ENCODE peak calls at places on chromosomes 1 and 21, in seven cellular contexts. M is NCI-H2081 treated with DMSO at 0.1 percent for 48 hours; W is NCI-H2107; A is stimulated activated CD4-positive, alpha-beta T cell treated with anti-CD3 and anti-CD28 coated beads, Interleukin-1b, Interleukin-23, amount 100 ng/mL, for 48 hours; Q is tibial nerve; N is OCI-M1; C is heart left ventricle. Y is an unnamed sample.

GRCh38 chr1:84164567-84165021 is 20.5 kb downstream of the PRKACB start:
- DNase-seq in A (no peak), C (no peak), N (peak), M (peak), Q (no peak), W (no peak), Y (no peak)

GRCh38 chr1:112513112-112513870 is 4.5 kb downstream of the WNT2B start:
- DNase-seq in M (no peak), N (no peak), A (no peak), W (no peak), C (peak), Q (no peak), Y (peak)

GRCh38 chr1:26358411-26359384 is 4.8 kb upstream of the CRYBG2 start:
- DNase-seq in W (no peak), A (peak), N (peak), Q (no peak), M (no peak), C (no peak), Y (no peak)

GRCh38 chr21:39188521-39189139 is 5.4 kb upstream of the PSMG1 start:
- DNase-seq in A (no peak), Q (no peak), W (peak), N (no peak), M (no peak), C (no peak), Y (no peak)

GRCh38 chr1:41322835-41323234 is 38.4 kb upstream of the FOXO6 start:
- DNase-seq in C (peak), Q (no peak), W (no peak), A (peak), N (peak), M (no peak), Y (no peak)

GRCh38 chr1:228914700-228915099 is 179.4 kb downstream of the RHOU start:
- DNase-seq in N (no peak), Q (no peak), C (no peak), A (no peak), M (no peak), W (no peak), Y (no peak)

GRCh38 chr1:247087256-247087655 is 8.6 kb upstream of the ZNF670 start:
- DNase-seq in N (no peak), Q (no peak), C (no peak), W (no peak), A (no peak), M (no peak), Y (no peak)

GRCh38 chr1:205450448-205450847 is 5.4 kb downstream of the BLACAT1 start:
- DNase-seq in C (no peak), A (no peak), Q (no peak), N (no peak), W (no peak), M (no peak), Y (no peak)

GRCh38 chr1:14811573-14811972 is 213.1 kb downstream of the KAZN start:
- DNase-seq in N (no peak), Q (no peak), C (no peak), W (no peak), A (no peak), M (no peak), Y (no peak)

GRCh38 chr1:226119169-226119568 is 56.7 kb downstream of the H3-3A start:
- DNase-seq in Q (no peak), N (no peak), M (no peak), A (no peak), C (no peak), W (no peak), Y (no peak)

GRCh38 chr1:213127074-213127473 is 76.0 kb downstream of the RPS6KC1 start:
- DNase-seq in W (no peak), M (no peak), Q (no peak), A (no peak), N (no peak), C (no peak), Y (no peak)